ENCODE peak calls at places on chromosomes 2 and 18, in six cellular contexts. One of them, this sample, is unnamed. For H3K27me3, the result is how much of the 10 kb centered on the place peaks cover.

GRCh38 chr2:217887841-217888665 is 114.7 kb downstream of the TNS1 start:
- DNase-seq in brain microvascular endothelial cell: no peak
- DNase-seq in IMR-90: peak
- DNase-seq in ascending aorta: no peak
- DNase-seq in stomach: no peak
- DNase-seq in prostate gland: peak
- DNase-seq in this sample: peak

GRCh38 chr2:145715601-145716000 is 1195.7 kb upstream of the ZEB2 start:
- DNase-seq in IMR-90: no peak
- DNase-seq in ascending aorta: no peak
- DNase-seq in prostate gland: no peak
- DNase-seq in stomach: no peak
- DNase-seq in brain microvascular endothelial cell: no peak
- DNase-seq in this sample: no peak

GRCh38 chr2:199455533-199456382 is 2.0 kb downstream of the SATB2 start:
- DNase-seq in ascending aorta: no peak
- DNase-seq in stomach: peak
- DNase-seq in prostate gland: no peak
- DNase-seq in IMR-90: peak
- DNase-seq in brain microvascular endothelial cell: no peak
- DNase-seq in this sample: no peak

GRCh38 chr2:46690825-46691224 is 211.5 kb downstream of the TMEM247 start:
- DNase-seq in prostate gland: no peak
- DNase-seq in IMR-90: peak
- DNase-seq in stomach: no peak
- DNase-seq in brain microvascular endothelial cell: peak
- DNase-seq in ascending aorta: no peak
- DNase-seq in this sample: no peak

GRCh38 chr2:109715302-109715937 is 78.7 kb upstream of the RGPD5 start:
- DNase-seq in stomach: peak
- DNase-seq in IMR-90: no peak
- DNase-seq in prostate gland: peak
- DNase-seq in brain microvascular endothelial cell: no peak
- DNase-seq in ascending aorta: no peak
- DNase-seq in this sample: no peak

GRCh38 chr18:45662468-45662867 is 47.2 kb downstream of the SLC14A2 start:
- DNase-seq in brain microvascular endothelial cell: peak
- DNase-seq in prostate gland: no peak
- DNase-seq in ascending aorta: no peak
- DNase-seq in stomach: no peak
- DNase-seq in IMR-90: peak
- DNase-seq in this sample: no peak

GRCh38 chr2:20617892-20618467 is 32.9 kb downstream of the HS1BP3 start:
- DNase-seq in IMR-90: peak
- DNase-seq in ascending aorta: peak
- DNase-seq in prostate gland: peak
- DNase-seq in stomach: peak
- DNase-seq in brain microvascular endothelial cell: peak
- DNase-seq in this sample: peak

GRCh38 chr18:22427797-22428549 is 10.3 kb upstream of the CTAGE1 start:
- DNase-seq in ascending aorta: no peak
- DNase-seq in brain microvascular endothelial cell: no peak
- DNase-seq in prostate gland: no peak
- DNase-seq in IMR-90: no peak
- DNase-seq in stomach: no peak
- DNase-seq in this sample: no peak

GRCh38 chr2:241483305-241483704 is 25.1 kb downstream of the STK25 start:
- DNase-seq in ascending aorta: no peak
- DNase-seq in IMR-90: no peak
- DNase-seq in stomach: no peak
- DNase-seq in brain microvascular endothelial cell: no peak
- DNase-seq in prostate gland: no peak
- DNase-seq in this sample: no peak

GRCh38 chr2:69601179-69601612 is 42.3 kb downstream of the AAK1 start:
- DNase-seq in ascending aorta: no peak
- DNase-seq in prostate gland: no peak
- DNase-seq in brain microvascular endothelial cell: peak
- DNase-seq in stomach: no peak
- DNase-seq in IMR-90: peak
- DNase-seq in this sample: no peak

GRCh38 chr2:207274541-207274940 is 108.8 kb upstream of the KLF7 start:
- DNase-seq in brain microvascular endothelial cell: no peak
- DNase-seq in IMR-90: no peak
- DNase-seq in ascending aorta: no peak
- DNase-seq in stomach: no peak
- DNase-seq in prostate gland: no peak
- DNase-seq in this sample: no peak

GRCh38 chr2:150478206-150478974 is 9.1 kb downstream of the RND3 start:
- DNase-seq in brain microvascular endothelial cell: no peak
- DNase-seq in ascending aorta: no peak
- DNase-seq in stomach: no peak
- DNase-seq in prostate gland: peak
- DNase-seq in IMR-90: peak
- DNase-seq in this sample: no peak

GRCh38 chr2:112204411-112204810 is 50.4 kb downstream of the ZC3H8 start:
- DNase-seq in prostate gland: no peak
- DNase-seq in brain microvascular endothelial cell: no peak
- DNase-seq in IMR-90: peak
- DNase-seq in ascending aorta: no peak
- DNase-seq in stomach: no peak
- DNase-seq in this sample: no peak

GRCh38 chr2:193580176-193580950 is 1385.6 kb upstream of the TMEFF2 start:
- DNase-seq in IMR-90: no peak
- DNase-seq in prostate gland: no peak
- DNase-seq in stomach: no peak
- DNase-seq in ascending aorta: no peak
- DNase-seq in brain microvascular endothelial cell: no peak
- DNase-seq in this sample: no peak

GRCh38 chr2:4914551-4914950 is 777.6 kb upstream of the SOX11 start:
- DNase-seq in stomach: no peak
- DNase-seq in brain microvascular endothelial cell: peak
- DNase-seq in IMR-90: no peak
- DNase-seq in prostate gland: no peak
- DNase-seq in ascending aorta: no peak
- DNase-seq in this sample: no peak

GRCh38 chr2:3168230-3168891 is 209.3 kb downstream of the EIPR1 start:
- DNase-seq in stomach: no peak
- DNase-seq in brain microvascular endothelial cell: peak
- DNase-seq in ascending aorta: no peak
- DNase-seq in prostate gland: no peak
- DNase-seq in IMR-90: peak
- DNase-seq in this sample: no peak

GRCh38 chr18:59605633-59606192 is 91.5 kb downstream of the CCBE1 start:
- DNase-seq in brain microvascular endothelial cell: peak
- DNase-seq in ascending aorta: no peak
- DNase-seq in prostate gland: no peak
- DNase-seq in stomach: no peak
- DNase-seq in IMR-90: peak
- DNase-seq in this sample: no peak

GRCh38 chr2:105521176-105521575 is 122.3 kb upstream of the FHL2 start:
- DNase-seq in prostate gland: no peak
- DNase-seq in IMR-90: peak
- DNase-seq in ascending aorta: no peak
- DNase-seq in brain microvascular endothelial cell: no peak
- DNase-seq in stomach: no peak
- DNase-seq in this sample: no peak

GRCh38 chr18:2442726-2443275 is 128.5 kb downstream of the METTL4 start:
- DNase-seq in ascending aorta: no peak
- DNase-seq in prostate gland: no peak
- DNase-seq in IMR-90: peak
- DNase-seq in brain microvascular endothelial cell: no peak
- DNase-seq in stomach: no peak
- DNase-seq in this sample: no peak

GRCh38 chr18:10381516-10381915 is 72.9 kb upstream of the APCDD1 start:
- DNase-seq in brain microvascular endothelial cell: no peak
- DNase-seq in prostate gland: no peak
- DNase-seq in IMR-90: peak
- DNase-seq in ascending aorta: no peak
- DNase-seq in stomach: no peak
- DNase-seq in this sample: no peak
- H3K27me3 ChIP-seq in brain microvascular endothelial cell: under half
- H3K27me3 ChIP-seq in prostate gland: under half
- H3K27me3 ChIP-seq in IMR-90: under half
- H3K27me3 ChIP-seq in ascending aorta: under half
- H3K27me3 ChIP-seq in stomach: under half
- H3K27me3 ChIP-seq in this sample: under half

DNA sequence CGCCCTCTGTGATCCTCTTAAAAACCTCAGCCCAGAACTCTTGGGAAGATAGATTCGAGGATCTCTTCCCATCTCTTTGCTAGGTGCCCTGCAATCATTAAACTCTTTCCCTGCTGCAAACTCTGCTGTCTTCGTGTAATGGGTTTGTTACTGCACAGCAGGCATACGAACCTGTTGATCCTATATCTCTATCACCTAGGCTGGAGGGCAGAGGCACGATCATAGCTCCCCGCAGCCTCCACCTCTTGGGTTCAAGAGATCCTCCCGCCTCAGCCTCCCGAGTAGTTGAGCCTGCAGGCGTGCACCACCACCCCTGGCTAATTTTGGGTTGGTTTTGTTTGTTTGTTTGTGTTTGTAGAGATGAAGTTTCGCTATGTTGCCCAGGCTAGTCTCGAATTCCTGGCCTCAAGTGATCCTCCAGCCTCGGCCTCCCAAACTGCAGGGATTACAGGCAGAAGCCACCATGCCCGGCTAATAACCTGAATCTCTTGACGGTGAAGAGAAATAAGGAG is 493 bp upstream of the BBS5 start:
- DNase-seq in ascending aorta: no peak
- DNase-seq in brain microvascular endothelial cell: no peak
- DNase-seq in stomach: no peak
- DNase-seq in prostate gland: no peak
- DNase-seq in IMR-90: no peak
- DNase-seq in this sample: no peak
- H3K27me3 ChIP-seq in ascending aorta: under half
- H3K27me3 ChIP-seq in brain microvascular endothelial cell: under half
- H3K27me3 ChIP-seq in stomach: under half
- H3K27me3 ChIP-seq in prostate gland: under half
- H3K27me3 ChIP-seq in IMR-90: under half
- H3K27me3 ChIP-seq in this sample: under half

DNA sequence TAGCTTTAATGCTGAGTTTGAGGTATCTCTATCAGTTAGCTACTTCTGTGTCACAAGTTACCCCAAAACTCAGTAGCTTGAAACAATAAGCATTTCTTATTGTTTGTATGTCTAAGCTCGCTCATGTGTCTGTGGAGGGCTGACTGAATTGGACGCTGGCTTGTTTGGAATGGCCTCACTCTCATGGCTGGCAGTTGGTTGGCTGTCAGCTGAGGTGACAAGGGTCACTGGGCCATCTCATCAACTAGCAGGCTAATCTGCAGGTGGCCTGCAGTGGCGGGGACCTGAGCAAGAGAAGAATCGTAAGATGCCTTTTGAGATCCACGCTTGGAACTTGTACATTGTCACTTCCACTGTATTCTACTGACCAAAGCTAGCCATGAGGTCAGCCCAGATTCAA is 13.4 kb upstream of the DLX2 start:
- DNase-seq in prostate gland: no peak
- DNase-seq in ascending aorta: no peak
- DNase-seq in stomach: no peak
- DNase-seq in brain microvascular endothelial cell: no peak
- DNase-seq in IMR-90: no peak
- DNase-seq in this sample: no peak
- H3K27me3 ChIP-seq in prostate gland: under half
- H3K27me3 ChIP-seq in ascending aorta: under half
- H3K27me3 ChIP-seq in stomach: under half
- H3K27me3 ChIP-seq in brain microvascular endothelial cell: under half
- H3K27me3 ChIP-seq in IMR-90: under half
- H3K27me3 ChIP-seq in this sample: under half

DNA sequence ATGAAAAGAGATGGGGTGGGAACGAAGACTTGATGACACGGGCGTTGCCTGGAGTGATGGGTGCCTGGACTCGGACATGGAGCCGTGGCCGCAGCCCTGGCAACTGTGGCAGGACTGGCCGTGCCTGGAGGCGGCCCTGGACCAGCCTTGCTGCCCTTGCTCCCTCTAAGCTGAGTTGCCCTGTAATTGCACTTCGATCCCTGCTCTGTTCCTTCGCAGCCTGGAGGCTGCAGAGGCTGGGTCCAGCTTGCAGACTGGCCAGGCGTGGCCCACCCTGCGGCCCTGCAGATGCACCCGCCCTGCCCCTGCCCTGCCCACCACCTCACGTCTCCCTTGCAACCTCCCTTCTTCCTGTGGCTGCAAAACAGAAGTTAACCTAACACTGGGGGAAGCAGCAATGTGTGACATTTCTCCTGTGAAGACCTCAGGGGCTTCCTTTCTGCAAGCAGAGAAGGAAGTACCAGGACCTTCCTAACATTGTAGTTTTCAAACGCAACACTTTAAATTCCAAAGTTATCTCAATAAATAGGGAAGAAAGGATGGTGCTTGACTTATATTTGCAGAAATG is 174.6 kb upstream of the TPO start:
- DNase-seq in brain microvascular endothelial cell: no peak
- DNase-seq in prostate gland: no peak
- DNase-seq in IMR-90: no peak
- DNase-seq in ascending aorta: no peak
- DNase-seq in stomach: no peak
- DNase-seq in this sample: no peak
- H3K27me3 ChIP-seq in brain microvascular endothelial cell: under half
- H3K27me3 ChIP-seq in prostate gland: under half
- H3K27me3 ChIP-seq in IMR-90: under half
- H3K27me3 ChIP-seq in ascending aorta: under half
- H3K27me3 ChIP-seq in stomach: under half
- H3K27me3 ChIP-seq in this sample: under half

This sample was measured in right atrium auricular region.